ENCODE peak calls at places on chromosomes 4 and X, in six cellular contexts. One of them, this sample, is unnamed.

GRCh38 chr4:173782660-173783059 is 252.6 kb upstream of the HAND2 start:
- DNase-seq in pulmonary artery endothelial cell: no peak
- DNase-seq in breast epithelium: no peak
- DNase-seq in HS-27A: no peak
- DNase-seq in GM12892: no peak
- DNase-seq in uterus: no peak
- DNase-seq in this sample: no peak

GRCh38 chr4:123547167-123547817 is 150.7 kb downstream of the SPRY1 start:
- DNase-seq in pulmonary artery endothelial cell: no peak
- DNase-seq in breast epithelium: peak
- DNase-seq in HS-27A: no peak
- DNase-seq in GM12892: no peak
- DNase-seq in uterus: no peak
- DNase-seq in this sample: no peak

GRCh38 chr4:8547108-8547911 is 32.9 kb upstream of the GPR78 start:
- DNase-seq in pulmonary artery endothelial cell: no peak
- DNase-seq in breast epithelium: no peak
- DNase-seq in HS-27A: no peak
- DNase-seq in GM12892: no peak
- DNase-seq in uterus: no peak
- DNase-seq in this sample: no peak

GRCh38 chr4:78297075-78297815 is 240.1 kb downstream of the FRAS1 start:
- DNase-seq in pulmonary artery endothelial cell: no peak
- DNase-seq in breast epithelium: no peak
- DNase-seq in HS-27A: no peak
- DNase-seq in GM12892: no peak
- DNase-seq in uterus: no peak
- DNase-seq in this sample: no peak

GRCh38 chr4:130563185-130563890 is 1467.4 kb downstream of the C4orf33 start:
- DNase-seq in pulmonary artery endothelial cell: no peak
- DNase-seq in breast epithelium: peak
- DNase-seq in HS-27A: no peak
- DNase-seq in GM12892: no peak
- DNase-seq in uterus: no peak
- DNase-seq in this sample: peak

GRCh38 chrX:2552621-2553297 is 52.0 kb upstream of the DHRSX start:
- DNase-seq in pulmonary artery endothelial cell: no peak
- DNase-seq in breast epithelium: no peak
- DNase-seq in HS-27A: no peak
- DNase-seq in GM12892: no peak
- DNase-seq in uterus: no peak
- DNase-seq in this sample: no peak

GRCh38 chrX:154058207-154058997 is 38.7 kb upstream of the IRAK1 start:
- DNase-seq in pulmonary artery endothelial cell: no peak
- DNase-seq in breast epithelium: no peak
- DNase-seq in HS-27A: no peak
- DNase-seq in GM12892: no peak
- DNase-seq in uterus: no peak
- DNase-seq in this sample: no peak

GRCh38 chr4:7023901-7024300 is 19.3 kb upstream of the TADA2B start:
- DNase-seq in pulmonary artery endothelial cell: no peak
- DNase-seq in breast epithelium: no peak
- DNase-seq in HS-27A: no peak
- DNase-seq in GM12892: no peak
- DNase-seq in uterus: no peak
- DNase-seq in this sample: no peak

GRCh38 chrX:118723376-118723775 is 4.0 kb upstream of the IL13RA1 start:
- DNase-seq in pulmonary artery endothelial cell: no peak
- DNase-seq in breast epithelium: no peak
- DNase-seq in HS-27A: no peak
- DNase-seq in GM12892: no peak
- DNase-seq in uterus: no peak
- DNase-seq in this sample: no peak

GRCh38 chr4:39729557-39729956 is 31.6 kb downstream of the UBE2K start:
- DNase-seq in pulmonary artery endothelial cell: no peak
- DNase-seq in breast epithelium: no peak
- DNase-seq in HS-27A: no peak
- DNase-seq in GM12892: no peak
- DNase-seq in uterus: no peak
- DNase-seq in this sample: no peak

GRCh38 chr4:38856524-38857337 is at the start of gene TLR6:
- DNase-seq in pulmonary artery endothelial cell: no peak
- DNase-seq in breast epithelium: peak
- DNase-seq in HS-27A: no peak
- DNase-seq in GM12892: peak
- DNase-seq in uterus: peak
- DNase-seq in this sample: no peak

GRCh38 chr4:46146993-46147392 is 23.1 kb upstream of the GABRG1 start:
- DNase-seq in pulmonary artery endothelial cell: no peak
- DNase-seq in breast epithelium: no peak
- DNase-seq in HS-27A: no peak
- DNase-seq in GM12892: no peak
- DNase-seq in uterus: no peak
- DNase-seq in this sample: no peak

GRCh38 chr4:72432282-72432681 is 136.7 kb downstream of the ADAMTS3 start:
- DNase-seq in pulmonary artery endothelial cell: no peak
- DNase-seq in breast epithelium: no peak
- DNase-seq in HS-27A: no peak
- DNase-seq in GM12892: no peak
- DNase-seq in uterus: no peak
- DNase-seq in this sample: no peak

GRCh38 chr4:74045772-74046171 is 7.3 kb upstream of the CXCL3 start:
- DNase-seq in pulmonary artery endothelial cell: no peak
- DNase-seq in breast epithelium: no peak
- DNase-seq in HS-27A: no peak
- DNase-seq in GM12892: no peak
- DNase-seq in uterus: no peak
- DNase-seq in this sample: no peak

GRCh38 chr4:169957785-169958184 is 68.4 kb downstream of the MFAP3L start:
- DNase-seq in pulmonary artery endothelial cell: no peak
- DNase-seq in breast epithelium: no peak
- DNase-seq in HS-27A: no peak
- DNase-seq in GM12892: no peak
- DNase-seq in uterus: no peak
- DNase-seq in this sample: no peak

GRCh38 chr4:170849969-170850368 is 760.2 kb upstream of the AADAT start:
- DNase-seq in pulmonary artery endothelial cell: no peak
- DNase-seq in breast epithelium: no peak
- DNase-seq in HS-27A: no peak
- DNase-seq in GM12892: no peak
- DNase-seq in uterus: no peak
- DNase-seq in this sample: no peak

GRCh38 chrX:96480081-96480480 is 204.6 kb upstream of the DIAPH2 start:
- DNase-seq in pulmonary artery endothelial cell: peak
- DNase-seq in breast epithelium: no peak
- DNase-seq in HS-27A: no peak
- DNase-seq in GM12892: no peak
- DNase-seq in uterus: no peak
- DNase-seq in this sample: no peak

GRCh38 chrX:17632942-17633341 is 104.4 kb upstream of the SCML1 start:
- DNase-seq in pulmonary artery endothelial cell: no peak
- DNase-seq in breast epithelium: no peak
- DNase-seq in HS-27A: no peak
- DNase-seq in GM12892: no peak
- DNase-seq in uterus: no peak
- DNase-seq in this sample: no peak

GRCh38 chr4:78336093-78336943 is 215.3 kb upstream of the ANXA3 start:
- DNase-seq in pulmonary artery endothelial cell: no peak
- DNase-seq in breast epithelium: no peak
- DNase-seq in HS-27A: peak
- DNase-seq in GM12892: no peak
- DNase-seq in uterus: no peak
- DNase-seq in this sample: no peak

GRCh38 chrX:106927023-106927422 is 6.8 kb downstream of the CLDN2 start:
- DNase-seq in pulmonary artery endothelial cell: no peak
- DNase-seq in breast epithelium: no peak
- DNase-seq in HS-27A: no peak
- DNase-seq in GM12892: no peak
- DNase-seq in uterus: no peak
- DNase-seq in this sample: no peak